ENCODE peak calls at places on chromosomes 2 and 18, in five cellular contexts. Z, Y, G, T and J are unnamed samples. For H3K4me1, the result is how much of the 10 kb centered on the place peaks cover.

GRCh38 chr2:9517118-9517782 is 38.4 kb downstream of the ADAM17 start:
- DNase-seq in Y (no peak), G (no peak), T (no peak), Z (no peak), J (no peak)

GRCh38 chr2:225534697-225535096 is 135.2 kb downstream of the NYAP2 start:
- DNase-seq in T (no peak), Z (no peak), Y (no peak), G (no peak), J (no peak)

GRCh38 chr2:27752551-27753237 is 18.8 kb upstream of the MRPL33 start:
- DNase-seq in Y (no peak), T (peak), Z (no peak), G (no peak), J (peak)

GRCh38 chr2:31070339-31070738 is 67.9 kb downstream of the GALNT14 start:
- DNase-seq in G (no peak), Z (no peak), Y (no peak), T (no peak), J (no peak)

GRCh38 chr2:74534411-74534810 is 4.7 kb downstream of the HTRA2 start:
- DNase-seq in Y (no peak), Z (no peak), G (peak), T (no peak), J (no peak)

GRCh38 chr18:44798433-44799048 is 117.9 kb downstream of the SETBP1 start:
- DNase-seq in T (peak), Y (no peak), Z (no peak), G (no peak), J (no peak)

GRCh38 chr2:156329031-156329921 is 3.2 kb downstream of the NR4A2 start:
- DNase-seq in G (no peak), Y (peak), Z (no peak), T (no peak), J (peak)

GRCh38 chr2:27095745-27096651 is 9.4 kb downstream of the KHK start:
- DNase-seq in Z (peak), Y (peak), G (no peak), T (peak), J (peak)

GRCh38 chr2:134683561-134684112 is 35.2 kb downstream of the TMEM163 start:
- DNase-seq in Z (no peak), T (no peak), Y (no peak), G (no peak), J (no peak)

GRCh38 chr2:175097297-175097696 is 70.7 kb downstream of the ATF2 start:
- DNase-seq in T (no peak), Z (no peak), G (no peak), Y (no peak), J (no peak)

GRCh38 chr18:49050462-49050861 is 99.7 kb upstream of the SMAD7 start:
- DNase-seq in T (no peak), G (no peak), Y (no peak), Z (no peak), J (no peak)

GRCh38 chr2:180604077-180604476 is 376.3 kb upstream of the UBE2E3 start:
- DNase-seq in Z (no peak), T (no peak), Y (no peak), G (no peak), J (no peak)

GRCh38 chr2:209334188-209335017 is 89.4 kb upstream of the MAP2 start:
- DNase-seq in Y (peak), G (peak), Z (peak), T (peak), J (peak)

GRCh38 chr2:10460366-10460796 is 12.3 kb upstream of the ODC1 start:
- DNase-seq in T (no peak), Z (no peak), Y (no peak), G (peak), J (no peak)

GRCh38 chr2:1750935-1751767 is 6.8 kb upstream of the PXDN start:
- DNase-seq in Z (peak), Y (peak), G (peak), T (peak), J (peak)

GRCh38 chr2:100247256-100248043 is 74.9 kb downstream of the LONRF2 start:
- DNase-seq in Y (no peak), Z (no peak), G (no peak), T (no peak), J (no peak)

GRCh38 chr2:110837421-110838409 is 105.3 kb downstream of the ACOXL start:
- DNase-seq in G (no peak), T (no peak), Z (no peak), Y (no peak), J (no peak)

GRCh38 chr2:170966648-170967396 is 37.8 kb downstream of the GORASP2 start:
- DNase-seq in Z (no peak), G (no peak), Y (no peak), T (no peak), J (no peak)

GRCh38 chr2:110770696-110771425 is 38.5 kb downstream of the ACOXL start:
- DNase-seq in Z (peak), G (no peak), Y (peak), T (no peak), J (peak)

GRCh38 chr2:47735912-47736311 is 47.0 kb upstream of the MSH6 start:
- DNase-seq in T (no peak), Z (no peak), G (no peak), Y (no peak), J (no peak)

GRCh38 chr2:233823731-233824121 is 30.6 kb downstream of the HJURP start:
- DNase-seq in G (peak), T (no peak), Y (no peak), Z (no peak), J (no peak)

GRCh38 chr2:168550670-168551069 is 94.6 kb downstream of the CERS6 start:
- DNase-seq in Z (no peak), T (no peak), G (peak), Y (no peak), J (no peak)

GRCh38 chr2:212979046-212979612 is 172.3 kb downstream of the IKZF2 start:
- DNase-seq in Z (no peak), Y (no peak), G (no peak), T (no peak), J (no peak)

GRCh38 chr2:26326514-26326913 is 19.4 kb upstream of the SELENOI start:
- DNase-seq in T (no peak), Z (no peak), Y (no peak), G (no peak), J (no peak)

GRCh38 chr2:187567126-187567525 is 12.9 kb upstream of the TFPI start:
- DNase-seq in Y (no peak), G (no peak), Z (no peak), T (no peak), J (no peak)

GRCh38 chr2:191846787-191847620 is at the start of gene CAVIN2:
- DNase-seq in Z (peak), T (peak), G (peak), Y (peak), J (peak)

GRCh38 chr2:45368792-45369191 is 242.3 kb downstream of the SRBD1 start:
- DNase-seq in Y (no peak), T (no peak), G (no peak), Z (no peak), J (no peak)

GRCh38 chr2:45373534-45373933 is 237.5 kb downstream of the SRBD1 start:
- DNase-seq in T (no peak), G (no peak), Y (no peak), Z (no peak), J (no peak)

DNA sequence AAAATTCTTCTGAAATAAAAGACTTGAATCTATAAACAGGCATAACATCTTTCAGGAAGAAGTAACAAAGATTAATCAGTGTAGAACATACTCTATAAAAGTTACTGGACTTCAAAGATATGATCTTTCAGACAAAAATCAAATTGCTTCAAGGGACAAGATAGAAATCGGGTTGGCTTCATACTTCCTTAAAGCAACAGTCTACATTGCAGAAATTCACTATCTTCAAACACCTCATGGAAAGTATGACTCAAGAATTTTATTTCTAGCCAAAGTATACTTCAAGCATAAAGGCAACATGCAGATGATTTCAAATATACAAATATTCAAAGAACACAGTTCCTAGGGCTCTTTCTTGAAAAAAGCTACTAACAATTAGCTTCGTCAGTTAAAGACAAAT is 240.7 kb downstream of the SRBD1 start:
- DNase-seq in Y (no peak), T (no peak), G (no peak), Z (no peak), J (no peak)
- H3K27ac ChIP-seq in Y (no peak), T (no peak), G (no peak), Z (no peak), J (no peak)

GRCh38 chr2:102522169-102522568 is 49.1 kb downstream of the SLC9A4 start:
- DNase-seq in G (no peak), Z (no peak), T (no peak), Y (no peak), J (no peak)

GRCh38 chr2:102522890-102523289 is 49.9 kb downstream of the SLC9A4 start:
- DNase-seq in Z (no peak), Y (no peak), G (no peak), T (no peak), J (no peak)

GRCh38 chr2:102527086-102527485 is 54.1 kb downstream of the SLC9A4 start:
- DNase-seq in G (no peak), Z (no peak), T (no peak), Y (no peak), J (no peak)

GRCh38 chr2:102520801-102521200 is 47.8 kb downstream of the SLC9A4 start:
- DNase-seq in Z (no peak), T (no peak), G (no peak), Y (no peak), J (no peak)

DNA sequence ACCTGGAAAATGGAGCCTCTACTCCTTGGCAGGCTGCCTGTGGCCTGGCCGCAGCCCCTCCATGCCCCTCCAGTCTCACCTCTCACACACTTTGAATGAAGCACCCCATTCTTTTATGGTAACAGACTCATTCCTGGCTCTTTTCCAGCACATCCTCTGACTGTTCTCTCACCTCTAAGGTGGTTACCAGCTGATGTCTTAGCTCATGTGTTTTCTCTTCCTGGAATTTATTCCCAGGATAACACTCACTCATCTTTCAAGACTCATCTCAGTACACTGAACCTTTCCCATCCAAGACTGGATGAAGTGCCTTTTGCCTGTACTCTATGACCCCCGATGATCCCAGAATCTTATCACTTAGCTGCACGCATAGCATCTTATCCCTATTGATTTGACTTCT is 50.6 kb downstream of the SLC9A4 start:
- DNase-seq in Z (no peak), G (no peak), T (no peak), Y (no peak), J (no peak)
- H3K4me1 ChIP-seq in Z (under half), G (under half), T (under half), Y (under half), J (under half)

GRCh38 chr18:3153107-3153704 is 66.6 kb downstream of the MYOM1 start:
- DNase-seq in T (no peak), Y (no peak), Z (no peak), G (no peak), J (no peak)
- H3K27ac ChIP-seq in T (no peak), Y (peak), Z (peak), G (peak), J (no peak)

DNA sequence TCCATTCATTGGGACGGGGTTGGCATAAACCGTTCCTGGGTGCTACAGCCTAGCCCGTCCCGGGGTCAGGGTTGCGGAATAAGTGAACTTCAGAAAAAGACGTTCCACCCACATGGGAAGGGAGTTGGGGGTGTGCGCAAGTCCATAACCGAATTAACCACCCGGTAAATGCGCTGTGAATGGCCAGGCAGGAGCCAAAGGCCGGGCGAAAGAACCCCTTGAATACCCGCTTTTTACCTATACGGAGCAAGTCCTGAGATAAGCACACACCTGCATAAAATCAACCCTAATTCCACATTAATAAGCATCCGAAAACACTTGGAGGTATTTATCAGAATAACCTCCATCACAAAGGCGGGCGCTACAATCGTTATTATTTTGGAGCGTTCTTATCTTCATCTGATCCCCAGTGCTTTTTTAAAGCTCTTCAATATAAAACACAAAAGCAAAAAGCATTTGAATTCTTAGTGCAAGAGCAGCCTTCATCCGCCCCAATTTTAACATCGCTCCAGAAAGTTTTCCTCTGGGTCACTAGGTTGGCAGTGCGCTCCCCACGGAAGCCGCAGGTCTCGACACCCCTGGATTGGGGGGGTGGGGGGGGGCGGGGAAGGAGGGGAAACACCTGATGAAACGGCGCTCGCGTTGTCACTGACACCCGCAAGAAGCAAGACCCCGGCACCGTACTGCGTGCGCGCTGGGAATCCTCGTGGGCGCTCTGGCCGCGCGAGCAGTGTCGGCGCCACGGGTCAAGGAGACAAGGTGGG is 1.2 kb downstream of the SATB2 start:
- DNase-seq in T (no peak), Z (no peak), G (no peak), Y (no peak), J (no peak)
- H3K4me1 ChIP-seq in T (under half), Z (half or more), G (under half), Y (under half), J (under half)

GRCh38 chr2:237675326-237675725 is 47.9 kb downstream of the LRRFIP1 start:
- DNase-seq in G (no peak), Y (no peak), T (no peak), Z (no peak), J (no peak)
- H3K27ac ChIP-seq in G (peak), Y (peak), T (peak), Z (peak), J (peak)

GRCh38 chr2:102059151-102059550 is 67.4 kb downstream of the IL1R2 start:
- DNase-seq in G (no peak), Z (no peak), Y (no peak), T (no peak), J (no peak)

GRCh38 chr2:102061962-102062795 is 70.4 kb downstream of the IL1R2 start:
- DNase-seq in Y (peak), T (no peak), G (no peak), Z (peak), J (peak)

GRCh38 chr2:102061286-102061699 is 69.5 kb downstream of the IL1R2 start:
- DNase-seq in Y (no peak), Z (no peak), T (no peak), G (no peak), J (peak)

GRCh38 chr2:102060047-102060446 is 68.3 kb downstream of the IL1R2 start:
- DNase-seq in G (no peak), T (no peak), Z (no peak), Y (no peak), J (no peak)

DNA sequence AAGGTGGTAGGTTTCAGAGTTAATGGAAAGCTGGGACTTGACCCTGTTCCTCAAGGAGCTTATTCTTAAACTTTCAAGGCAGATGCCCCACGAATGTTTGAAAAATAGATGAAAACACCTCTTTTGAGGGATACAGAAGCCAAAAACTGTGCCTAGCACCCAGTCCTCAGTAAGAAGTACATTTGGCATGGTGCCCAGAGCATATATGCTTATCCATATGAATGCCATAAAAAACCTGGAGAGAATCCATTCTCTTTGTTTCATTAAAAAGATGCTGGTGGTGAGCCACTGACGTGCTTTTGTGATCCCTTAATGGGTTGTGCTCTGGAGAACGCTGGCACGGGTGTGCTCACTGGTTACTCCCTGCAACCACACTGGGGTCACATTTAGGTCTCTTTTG is 69.0 kb downstream of the IL1R2 start:
- DNase-seq in Z (no peak), T (no peak), Y (no peak), G (no peak), J (no peak)
- H3K4me1 ChIP-seq in Z (half or more), T (half or more), Y (half or more), G (under half), J (under half)

GRCh38 chr2:193228276-193228675 is 1033.5 kb upstream of the TMEFF2 start:
- DNase-seq in G (no peak), Z (no peak), Y (no peak), T (no peak), J (no peak)

DNA sequence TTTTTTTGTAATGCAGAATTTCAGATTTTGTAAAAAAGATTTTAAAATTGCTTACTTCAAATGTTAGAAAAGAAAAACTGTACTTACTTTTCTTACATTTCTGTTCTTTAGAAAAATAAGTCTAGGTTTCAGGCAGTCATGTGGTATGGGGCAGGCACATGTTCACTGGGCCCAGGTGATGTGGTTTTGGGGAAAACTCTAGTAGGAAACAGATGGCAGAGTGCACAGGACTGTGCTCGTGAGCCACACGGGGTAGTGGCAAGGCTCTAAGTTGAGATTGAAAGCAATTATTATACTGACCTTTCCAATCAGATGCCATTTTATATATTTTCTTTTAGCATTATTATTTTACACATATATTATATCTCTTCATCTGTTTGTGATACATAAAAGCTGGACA is 1036.9 kb upstream of the TMEFF2 start:
- DNase-seq in T (no peak), G (no peak), Y (no peak), Z (no peak), J (no peak)
- H3K27ac ChIP-seq in T (no peak), G (no peak), Y (no peak), Z (no peak), J (no peak)

GRCh38 chr18:30578707-30579106 is 463.8 kb downstream of the DSC3 start:
- DNase-seq in Z (no peak), Y (no peak), T (no peak), G (no peak), J (no peak)
- H3K4me1 ChIP-seq in Z (under half), Y (under half), T (under half), G (under half), J (under half)

GRCh38 chr2:20355131-20355530 is 4.5 kb upstream of the PUM2 start:
- DNase-seq in Y (no peak), T (no peak), Z (no peak), G (no peak), J (no peak)

GRCh38 chr2:20356042-20356441 is 5.4 kb upstream of the PUM2 start:
- DNase-seq in Z (no peak), Y (no peak), T (no peak), G (no peak), J (no peak)

GRCh38 chr2:20352230-20353216 is 1.9 kb upstream of the PUM2 start:
- DNase-seq in Z (no peak), Y (no peak), G (no peak), T (no peak), J (no peak)

GRCh38 chr2:20351555-20352229 is 1.0 kb upstream of the PUM2 start:
- DNase-seq in Z (no peak), T (peak), Y (no peak), G (no peak), J (no peak)

GRCh38 chr2:20353597-20353996 is 3.0 kb upstream of the PUM2 start:
- DNase-seq in Z (no peak), Y (no peak), T (no peak), G (no peak), J (no peak)
- H3K27ac ChIP-seq in Z (no peak), Y (no peak), T (no peak), G (no peak), J (no peak)

GRCh38 chr2:49831698-49832367 is 677.5 kb upstream of the FSHR start:
- DNase-seq in Y (no peak), T (no peak), G (no peak), Z (no peak), J (peak)

GRCh38 chr2:49837894-49838293 is 683.6 kb upstream of the FSHR start:
- DNase-seq in Y (no peak), G (no peak), Z (no peak), T (no peak), J (no peak)

GRCh38 chr2:49836017-49836416 is 681.7 kb upstream of the FSHR start:
- DNase-seq in T (no peak), Z (no peak), G (no peak), Y (no peak), J (no peak)

GRCh38 chr2:49832555-49832954 is 678.2 kb upstream of the FSHR start:
- DNase-seq in Y (no peak), G (no peak), T (no peak), Z (no peak), J (peak)

DNA sequence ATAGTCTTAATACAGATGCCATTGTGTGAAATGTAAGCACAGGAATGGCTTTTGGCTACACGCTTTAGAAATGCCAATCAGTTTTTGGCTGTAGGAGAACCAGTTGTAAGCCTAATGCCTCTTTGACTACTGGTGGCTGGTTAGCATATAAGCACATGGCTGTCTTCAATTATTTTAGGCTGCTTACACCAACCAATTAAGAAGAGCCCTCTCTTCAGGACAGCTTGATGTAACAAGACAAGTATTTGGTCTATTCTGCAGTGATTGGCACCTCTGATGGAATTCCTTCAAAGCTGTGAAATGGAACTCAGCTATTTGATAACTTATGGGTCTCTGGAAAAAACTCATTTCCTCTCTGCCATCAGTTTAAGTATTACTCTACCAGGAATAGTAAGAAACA is 680.1 kb upstream of the FSHR start:
- DNase-seq in T (no peak), G (no peak), Z (no peak), Y (no peak), J (no peak)
- H3K4me1 ChIP-seq in T (under half), G (under half), Z (under half), Y (under half), J (under half)